ENCODE peak calls at places on chromosomes 12 and 14, in four cellular contexts. J is AG10803, H is cardiac muscle cell, L is fibroblast of mammary gland. X is an unnamed sample.

GRCh38 chr14:94342334-94342934 is 19.3 kb upstream of the SERPINA6 start:
- DNase-seq in L (peak), J (peak), H (no peak), X (peak)

GRCh38 chr12:107372229-107372658 is 278.9 kb upstream of the CRY1 start:
- DNase-seq in J (peak), H (no peak), L (no peak), X (peak)

GRCh38 chr12:45601390-45601789 is 128.1 kb upstream of the ARID2 start:
- DNase-seq in J (no peak), L (no peak), H (no peak), X (peak)

GRCh38 chr12:79409562-79409961 is 281.2 kb downstream of the PAWR start:
- DNase-seq in J (peak), L (peak), H (peak), X (peak)

GRCh38 chr14:61320806-61321384 is 484 bp upstream of the PRKCH start:
- DNase-seq in H (no peak), J (no peak), L (no peak), X (peak)

GRCh38 chr14:50040401-50040775 is 76.0 kb downstream of the VCPKMT start:
- DNase-seq in J (peak), L (peak), H (no peak), X (peak)

GRCh38 chr14:34766060-34766459 is 51.7 kb upstream of the CFL2 start:
- DNase-seq in L (no peak), J (no peak), H (no peak), X (no peak)

GRCh38 chr12:100186071-100186470 is 14.5 kb upstream of the ACTR6 start:
- DNase-seq in L (no peak), J (no peak), H (no peak), X (no peak)

GRCh38 chr14:104268725-104269436 is 130.5 kb downstream of the KIF26A start:
- DNase-seq in H (no peak), J (no peak), L (no peak), X (no peak)

GRCh38 chr14:71651228-71651627 is 281.0 kb upstream of the RGS6 start:
- DNase-seq in H (no peak), J (peak), L (peak), X (peak)

GRCh38 chr12:76073561-76073960 is 10.9 kb downstream of the NAP1L1 start:
- DNase-seq in H (peak), J (no peak), L (no peak), X (no peak)

GRCh38 chr14:35420036-35420811 is 15.7 kb upstream of the NFKBIA start:
- DNase-seq in L (peak), J (peak), H (no peak), X (peak)

GRCh38 chr12:70730675-70731180 is 93.5 kb upstream of the PTPRB start:
- DNase-seq in H (no peak), J (no peak), L (no peak), X (no peak)

GRCh38 chr12:126608607-126609175 is 1543.5 kb downstream of the AACS start:
- DNase-seq in H (no peak), L (peak), J (peak), X (no peak)

GRCh38 chr12:102501773-102502172 is 21.4 kb upstream of the IGF1 start:
- DNase-seq in L (no peak), H (no peak), J (peak), X (no peak)

GRCh38 chr12:3295648-3296408 is 195.2 kb upstream of the PRMT8 start:
- DNase-seq in J (peak), L (peak), H (no peak), X (no peak)

GRCh38 chr12:92624236-92624635 is 78.6 kb upstream of the PLEKHG7 start:
- DNase-seq in H (no peak), L (peak), J (peak), X (peak)

GRCh38 chr12:64459388-64460024 is 7.6 kb downstream of the TBK1 start:
- DNase-seq in L (peak), J (peak), H (no peak), X (no peak)

GRCh38 chr12:120939523-120939922 is 35.4 kb upstream of the SPPL3 start:
- DNase-seq in H (no peak), L (no peak), J (no peak), X (no peak)

GRCh38 chr12:131202592-131203378 is 249.1 kb downstream of the ADGRD1 start:
- DNase-seq in H (no peak), J (no peak), L (no peak), X (no peak)

GRCh38 chr14:56522403-56522802 is 57.2 kb upstream of the TMEM260 start:
- DNase-seq in L (no peak), J (no peak), H (no peak), X (no peak)

DNA sequence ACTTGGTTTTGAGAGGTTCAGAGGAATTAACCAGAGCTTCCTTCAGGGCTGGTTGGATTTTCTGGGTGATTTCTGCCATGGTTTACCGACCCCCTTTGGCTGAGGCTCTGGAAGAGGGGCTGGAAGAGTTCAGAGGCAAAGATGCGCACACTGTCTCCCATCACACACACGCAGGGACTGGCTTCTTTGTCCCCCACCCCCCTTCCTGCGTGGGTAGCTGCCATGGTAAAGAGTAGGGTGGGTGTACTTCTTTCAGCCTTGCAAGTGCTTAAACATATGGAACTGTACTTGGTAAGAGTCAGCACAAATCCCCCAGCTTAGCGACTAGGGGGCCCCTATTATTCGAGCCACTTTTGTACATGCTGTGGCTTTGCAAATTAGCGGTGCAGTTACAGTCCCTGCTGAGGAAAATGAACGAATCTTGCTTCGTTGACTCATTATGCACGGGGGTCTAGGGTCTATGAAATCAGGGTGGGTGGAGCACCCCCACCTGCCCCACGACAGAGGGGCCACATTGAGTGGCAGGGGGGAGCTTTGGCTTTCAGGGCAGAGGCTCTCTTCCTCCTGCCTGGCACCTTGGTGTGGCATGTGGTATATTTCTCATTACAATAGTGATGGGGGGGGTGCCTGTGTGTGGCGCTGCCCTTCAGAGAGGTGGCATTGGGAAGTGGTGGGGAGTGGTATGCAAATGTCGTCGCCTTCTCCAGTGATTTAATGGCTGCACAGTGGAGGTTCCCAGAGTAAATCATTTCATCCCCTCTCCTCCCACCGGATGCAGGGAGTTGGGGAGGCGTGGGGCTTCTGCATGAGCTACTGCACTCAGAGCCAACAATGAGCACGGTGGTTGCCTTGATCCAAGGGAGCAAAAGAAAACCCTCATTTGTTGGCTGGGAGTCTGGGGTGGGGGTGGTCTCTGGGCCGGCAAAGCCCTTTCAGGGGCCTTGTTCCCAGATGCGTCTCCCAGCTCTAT is 124.0 kb downstream of the AACS start:
- DNase-seq in H (no peak), L (no peak), J (no peak), X (no peak)
- H3K4me3 ChIP-seq in H (no peak), L (no peak), J (no peak), X (no peak)

DNA sequence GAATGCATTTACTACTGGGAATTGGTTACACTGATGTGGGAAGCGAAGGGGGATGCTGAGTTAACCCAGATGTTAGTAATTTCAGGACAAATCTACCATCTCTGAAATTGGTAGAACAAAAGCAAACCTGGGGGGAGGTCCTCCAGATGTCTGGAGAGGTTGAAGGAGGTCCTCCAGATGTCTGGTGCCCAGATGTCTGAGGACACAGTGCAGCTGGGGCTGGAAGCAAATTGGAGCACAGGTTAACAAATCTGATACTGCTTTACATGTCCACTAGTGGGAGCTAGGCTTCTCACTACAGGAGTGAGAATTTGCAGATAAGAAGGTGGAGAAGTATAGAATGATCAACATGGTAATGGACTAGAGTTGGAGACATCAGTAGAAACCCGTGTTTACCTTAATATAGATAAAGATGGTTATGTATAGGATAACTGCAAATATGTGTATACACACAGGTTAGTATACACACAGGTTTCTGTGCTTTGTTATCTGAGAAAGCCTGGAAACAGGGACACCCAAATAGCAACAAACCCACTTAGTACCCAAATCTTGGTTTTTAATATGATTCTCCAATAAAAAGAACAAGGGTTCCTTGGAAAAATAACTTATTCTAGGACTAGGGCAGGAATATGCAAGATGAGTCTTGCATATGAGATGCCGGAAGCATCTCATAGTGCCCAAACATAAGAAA is 162.5 kb downstream of the C12orf50 start:
- DNase-seq in J (peak), L (peak), H (no peak), X (peak)
- TF ChIP-seq CTCF in J (peak), L (peak), H (peak), X (peak)

GRCh38 chr12:83196694-83197350 is 510.1 kb downstream of the TMTC2 start:
- DNase-seq in J (no peak), L (no peak), H (no peak), X (no peak)
- H3K4me3 ChIP-seq in J (no peak), L (no peak), H (no peak), X (no peak)

DNA sequence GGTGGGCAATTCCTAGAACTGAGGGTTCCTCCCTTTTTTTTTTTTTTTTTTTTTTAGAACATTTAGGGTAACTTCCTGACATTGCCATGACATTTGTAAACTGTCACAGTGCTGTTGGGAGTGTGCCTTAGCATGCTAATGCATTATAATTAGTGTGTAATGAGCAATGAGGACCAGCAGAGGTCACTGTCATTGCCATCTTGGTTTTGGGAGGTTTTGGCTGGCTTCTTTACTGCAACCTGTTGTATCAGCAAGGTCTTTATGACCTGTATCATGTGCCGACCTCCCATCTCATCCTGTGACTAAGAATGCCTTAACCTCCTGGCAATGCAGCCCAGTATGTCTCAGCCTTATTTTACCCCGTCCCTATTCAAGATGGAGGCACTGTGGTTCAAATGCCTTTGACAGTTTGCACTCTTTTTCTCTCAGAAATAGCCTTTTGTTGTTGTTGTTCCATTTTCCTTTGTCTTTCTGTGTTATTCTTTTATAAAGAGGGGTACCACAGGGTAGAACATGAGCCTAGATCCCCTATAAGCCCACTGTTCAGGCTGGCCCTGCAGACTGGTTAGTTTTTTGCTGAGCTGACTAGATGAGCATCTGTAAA is 75.6 kb upstream of the DCD start:
- DNase-seq in L (peak), J (peak), H (peak), X (peak)
- TF ChIP-seq CTCF in L (peak), J (peak), H (peak), X (peak)

GRCh38 chr12:32533971-32534590 is 134.7 kb downstream of the FGD4 start:
- DNase-seq in L (peak), J (peak), H (peak), X (peak)
- H3K4me3 ChIP-seq in L (peak), J (peak), H (no peak), X (no peak)

GRCh38 chr12:49109631-49110172 is 945 bp downstream of the LMBR1L start:
- DNase-seq in J (no peak), H (no peak), L (no peak), X (no peak)

GRCh38 chr12:49105504-49106120 is 5.0 kb downstream of the LMBR1L start:
- DNase-seq in J (peak), H (no peak), L (peak), X (peak)

GRCh38 chr12:49111206-49111605 is 559 bp upstream of the LMBR1L start:
- DNase-seq in L (no peak), H (no peak), J (no peak), X (no peak)

GRCh38 chr12:49108958-49109404 is 1.7 kb downstream of the LMBR1L start:
- DNase-seq in J (peak), H (no peak), L (peak), X (no peak)

DNA sequence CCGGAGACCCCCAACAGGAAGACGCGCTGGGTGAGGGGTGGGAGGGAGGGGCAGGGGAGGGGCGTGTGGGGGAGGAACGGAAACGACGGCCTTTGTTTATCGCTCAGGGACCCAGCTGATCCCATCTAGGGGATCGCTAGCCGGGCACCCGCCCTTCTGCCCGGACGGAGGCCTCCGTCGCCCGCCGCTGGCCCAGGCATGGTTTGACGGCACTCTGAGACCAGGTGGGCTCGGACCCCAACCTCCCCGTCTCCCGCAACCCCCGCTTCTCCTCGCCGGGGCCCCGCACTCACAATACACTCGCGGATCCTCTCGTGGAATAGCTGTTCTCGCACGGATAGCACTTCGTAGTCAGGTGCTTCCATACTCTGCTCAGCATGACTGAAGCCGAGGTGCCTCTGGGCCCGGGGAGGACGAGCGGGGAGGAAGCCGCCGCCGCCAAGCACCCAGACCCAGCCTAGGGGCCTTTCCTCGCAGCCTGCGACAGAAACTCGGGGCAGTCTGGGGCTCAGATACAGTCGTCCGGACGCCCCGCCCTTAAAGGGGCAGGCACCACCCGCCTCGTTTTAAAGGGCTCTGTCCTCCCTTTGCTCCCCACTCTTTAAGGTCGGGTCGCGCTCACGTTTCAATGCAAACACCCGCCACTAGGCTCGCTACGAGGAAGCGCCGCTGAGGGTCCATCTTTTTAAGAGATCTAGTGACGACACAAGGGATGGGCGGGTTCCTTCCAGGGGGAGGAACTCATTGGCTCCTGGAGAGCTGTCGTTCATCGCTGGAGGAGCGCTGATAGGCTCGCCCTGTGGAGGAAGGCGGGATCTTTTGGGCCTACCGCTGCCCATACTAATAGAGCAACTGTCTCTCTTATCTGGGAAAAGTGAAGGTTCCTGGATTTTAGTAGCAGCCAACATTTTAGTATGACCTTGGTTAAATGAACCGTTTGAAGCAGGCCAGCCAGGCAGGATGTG is at the start of gene LMBR1L:
- DNase-seq in L (peak), J (peak), H (peak), X (peak)
- TF ChIP-seq CTCF in L (peak), J (peak), H (peak), X (peak)